ENCODE peak calls at places on chromosomes 6 and 20, in four cellular contexts. A is pancreas; N is effector memory CD4-positive, alpha-beta T cell; Z is CD8-positive, alpha-beta memory T cell. B is an unnamed sample. For H3K4me1, the result is how much of the 10 kb centered on the place peaks cover.

GRCh38 chr6:19557191-19557590 is 280.0 kb upstream of the ID4 start:
- DNase-seq in Z (no peak), A (no peak), N (no peak), B (no peak)

GRCh38 chr6:82741325-82741995 is 324.2 kb downstream of the UBE3D start:
- DNase-seq in N (no peak), Z (no peak), A (no peak), B (no peak)

GRCh38 chr6:136180729-136181128 is 69.4 kb downstream of the MTFR2 start:
- DNase-seq in A (no peak), N (no peak), Z (no peak), B (no peak)

GRCh38 chr20:17403496-17403895 is 127.7 kb downstream of the BFSP1 start:
- DNase-seq in N (no peak), Z (no peak), A (no peak), B (no peak)

GRCh38 chr6:45438849-45439406 is 61.2 kb upstream of the SUPT3H start:
- DNase-seq in Z (no peak), A (no peak), N (no peak), B (no peak)

GRCh38 chr20:49567421-49568256 is at the start of gene PTGIS:
- DNase-seq in A (no peak), N (no peak), Z (no peak), B (no peak)

GRCh38 chr20:22052025-22052527 is 346.6 kb downstream of the PAX1 start:
- DNase-seq in N (no peak), Z (no peak), A (no peak), B (no peak)

GRCh38 chr6:16292942-16293341 is 54.6 kb downstream of the GMPR start:
- DNase-seq in N (no peak), Z (no peak), A (no peak), B (no peak)

GRCh38 chr20:41110930-41111577 is 26.3 kb upstream of the PLCG1 start:
- DNase-seq in A (no peak), Z (no peak), N (no peak), B (no peak)

GRCh38 chr20:36835025-36835424 is 40.9 kb upstream of the TLDC2 start:
- DNase-seq in Z (no peak), N (no peak), A (no peak), B (no peak)

GRCh38 chr6:106181664-106182418 is 95.7 kb downstream of the PRDM1 start:
- DNase-seq in Z (no peak), N (no peak), A (no peak), B (no peak)

GRCh38 chr6:106178900-106179299 is 92.8 kb downstream of the PRDM1 start:
- DNase-seq in Z (no peak), A (no peak), N (no peak), B (no peak)

GRCh38 chr6:106180208-106180607 is 94.1 kb downstream of the PRDM1 start:
- DNase-seq in Z (no peak), A (no peak), N (no peak), B (no peak)

GRCh38 chr6:106173480-106173879 is 87.3 kb downstream of the PRDM1 start:
- DNase-seq in Z (no peak), N (no peak), A (no peak), B (no peak)

GRCh38 chr6:106177786-106178185 is 91.7 kb downstream of the PRDM1 start:
- DNase-seq in N (no peak), A (no peak), Z (no peak), B (no peak)
- H3K4me1 ChIP-seq in N (under half), A (under half), Z (under half), B (under half)

DNA sequence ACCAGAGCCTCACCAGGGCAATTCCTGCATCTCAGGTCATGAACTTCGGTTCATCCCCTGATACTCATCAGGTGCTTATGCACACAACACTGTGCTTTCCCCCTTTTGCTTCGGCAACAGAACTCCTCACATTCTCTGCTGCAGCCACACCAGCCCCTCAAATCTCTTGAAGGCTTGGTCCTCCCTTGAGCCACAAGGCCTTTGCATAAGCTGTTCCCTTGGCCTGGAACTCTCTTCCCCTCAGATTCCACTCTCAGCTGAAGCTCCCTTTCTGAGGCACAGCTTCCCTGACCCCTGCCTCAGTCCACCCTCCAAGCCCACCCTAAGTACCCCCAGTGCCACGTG is 76.4 kb downstream of the NOL4L start:
- DNase-seq in N (no peak), Z (no peak), A (no peak), B (no peak)
- H3K4me1 ChIP-seq in N (half or more), Z (half or more), A (under half), B (under half)

GRCh38 chr6:169165031-169165430 is 88.6 kb downstream of the THBS2 start:
- DNase-seq in Z (no peak), N (no peak), A (no peak), B (no peak)
- H3K4me1 ChIP-seq in Z (under half), N (under half), A (under half), B (under half)

GRCh38 chr20:61436268-61436667 is 184.2 kb downstream of the CDH4 start:
- DNase-seq in A (no peak), Z (no peak), N (no peak), B (no peak)

GRCh38 chr20:61435184-61435822 is 183.2 kb downstream of the CDH4 start:
- DNase-seq in A (no peak), Z (no peak), N (no peak), B (no peak)

GRCh38 chr20:61434361-61434781 is 182.3 kb downstream of the CDH4 start:
- DNase-seq in Z (no peak), N (no peak), A (no peak), B (no peak)

GRCh38 chr20:61436674-61437279 is 184.7 kb downstream of the CDH4 start:
- DNase-seq in Z (no peak), N (no peak), A (no peak), B (no peak)

DNA sequence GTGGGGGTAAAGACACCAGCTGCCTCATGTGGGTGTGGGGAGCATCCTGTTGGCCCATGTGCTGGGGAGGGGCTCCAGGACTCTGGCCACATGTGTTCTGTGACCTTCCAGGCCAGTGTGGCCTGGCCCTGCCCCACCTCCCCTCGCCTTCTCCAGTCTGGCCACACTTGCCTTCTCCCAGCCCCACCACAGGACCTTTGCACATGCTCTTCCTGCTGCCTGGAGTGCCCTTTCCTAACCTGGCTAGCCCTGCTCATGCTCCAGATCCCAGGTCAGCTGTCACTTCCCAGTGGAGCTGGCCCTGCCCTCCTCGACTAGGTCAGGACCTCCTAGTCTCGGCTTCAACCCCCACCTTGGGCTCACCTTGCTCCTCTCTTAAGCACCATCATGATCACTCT is 183.8 kb downstream of the CDH4 start:
- DNase-seq in Z (no peak), N (no peak), A (no peak), B (no peak)
- H3K4me1 ChIP-seq in Z (under half), N (under half), A (under half), B (under half)